ENCODE peak calls at places on chromosome 11, in ten cellular contexts. R is colonic mucosa, G is cardiac muscle cell, V is mammary epithelial cell, H is PC-9, U is RWPE1, Q is prostate gland, D is lower lobe of right lung, N is heart left ventricle, S is pancreas. K is an unnamed sample.

GRCh38 chr11:9203715-9204311 is 61.3 kb downstream of the DENND5A start:
- DNase-seq in R (no peak), D (no peak), H (no peak), V (no peak), Q (no peak), N (no peak), S (no peak), G (peak), U (no peak), K (peak)

GRCh38 chr11:105781807-105782206 is 171.9 kb downstream of the GRIA4 start:
- DNase-seq in H (no peak), U (no peak), N (no peak), G (no peak), R (no peak), D (no peak), S (no peak), Q (no peak), V (no peak), K (no peak)

GRCh38 chr11:72840780-72841179 is 26.6 kb downstream of the ATG16L2 start:
- DNase-seq in D (no peak), U (peak), Q (no peak), N (no peak), R (no peak), H (peak), S (no peak), V (peak), G (no peak), K (no peak)

GRCh38 chr11:1931791-1932480 is 12.4 kb downstream of the TNNT3 start:
- DNase-seq in U (no peak), S (no peak), R (no peak), D (no peak), Q (no peak), N (no peak), V (no peak), G (no peak), H (no peak), K (no peak)

GRCh38 chr11:77299528-77299993 is 1.9 kb downstream of the GDPD4 start:
- DNase-seq in G (no peak), U (peak), H (peak), V (peak), N (no peak), S (no peak), D (no peak), Q (no peak), R (no peak), K (no peak)

GRCh38 chr11:90542092-90542491 is 319.2 kb upstream of the CHORDC1 start:
- DNase-seq in U (no peak), H (no peak), G (no peak), N (no peak), S (no peak), D (no peak), Q (no peak), R (no peak), V (no peak), K (no peak)

GRCh38 chr11:111737180-111737876 is 28.9 kb downstream of the PPP2R1B start:
- DNase-seq in Q (no peak), N (no peak), G (no peak), V (no peak), R (no peak), D (no peak), H (no peak), U (no peak), S (no peak), K (no peak)

GRCh38 chr11:68661697-68662603 is 22.4 kb upstream of the GAL start:
- DNase-seq in R (no peak), H (peak), V (no peak), N (no peak), D (no peak), S (no peak), Q (no peak), U (no peak), G (no peak), K (no peak)

GRCh38 chr11:47104337-47104950 is 72.2 kb downstream of the ARFGAP2 start:
- DNase-seq in V (no peak), U (no peak), S (no peak), Q (no peak), D (no peak), N (no peak), H (peak), R (no peak), G (no peak), K (peak)

GRCh38 chr11:103699656-103700055 is 336.8 kb upstream of the DDI1 start:
- DNase-seq in S (no peak), N (no peak), H (no peak), U (no peak), R (no peak), D (no peak), V (no peak), Q (no peak), G (no peak), K (no peak)

GRCh38 chr11:12077535-12078280 is 32.7 kb upstream of the MICAL2 start:
- DNase-seq in R (no peak), H (no peak), Q (no peak), D (no peak), V (peak), N (no peak), U (no peak), S (no peak), G (no peak), K (no peak)

GRCh38 chr11:132050577-132051180 is 680.3 kb downstream of the NTM start:
- DNase-seq in D (no peak), N (no peak), V (no peak), S (no peak), R (no peak), H (no peak), G (no peak), Q (no peak), U (no peak), K (no peak)

GRCh38 chr11:38582151-38582550 is 1984.1 kb upstream of the RAG2 start:
- DNase-seq in N (no peak), V (no peak), U (no peak), Q (no peak), H (no peak), G (no peak), S (no peak), D (no peak), R (no peak), K (no peak)

GRCh38 chr11:46906596-46906995 is 11.8 kb downstream of the LRP4 start:
- DNase-seq in H (no peak), G (peak), N (no peak), U (no peak), V (no peak), R (no peak), Q (no peak), D (no peak), S (no peak), K (no peak)

GRCh38 chr11:71499125-71499524 is 27.9 kb upstream of the KRTAP5-7 start:
- DNase-seq in S (no peak), G (no peak), H (peak), N (no peak), D (no peak), R (no peak), Q (no peak), V (no peak), U (no peak), K (no peak)

GRCh38 chr11:69640995-69641581 is at the start of gene CCND1:
- DNase-seq in D (peak), H (peak), R (peak), N (peak), V (peak), S (peak), G (peak), U (peak), Q (peak), K (peak)

GRCh38 chr11:62146476-62147200 is 22.8 kb downstream of the INCENP start:
- DNase-seq in D (peak), Q (no peak), N (peak), H (no peak), R (no peak), V (no peak), U (no peak), G (no peak), S (no peak), K (no peak)

GRCh38 chr11:62148271-62148980 is 24.6 kb downstream of the INCENP start:
- DNase-seq in G (no peak), S (no peak), U (no peak), D (peak), V (no peak), Q (no peak), R (no peak), N (peak), H (no peak), K (no peak)

GRCh38 chr11:62149986-62150886 is 26.4 kb downstream of the INCENP start:
- DNase-seq in U (no peak), G (no peak), R (peak), S (no peak), N (peak), D (no peak), Q (no peak), H (no peak), V (no peak), K (no peak)

GRCh38 chr11:62145261-62145871 is 21.6 kb downstream of the INCENP start:
- DNase-seq in V (no peak), H (no peak), R (peak), G (no peak), N (no peak), D (peak), S (no peak), Q (no peak), U (no peak), K (no peak)

DNA sequence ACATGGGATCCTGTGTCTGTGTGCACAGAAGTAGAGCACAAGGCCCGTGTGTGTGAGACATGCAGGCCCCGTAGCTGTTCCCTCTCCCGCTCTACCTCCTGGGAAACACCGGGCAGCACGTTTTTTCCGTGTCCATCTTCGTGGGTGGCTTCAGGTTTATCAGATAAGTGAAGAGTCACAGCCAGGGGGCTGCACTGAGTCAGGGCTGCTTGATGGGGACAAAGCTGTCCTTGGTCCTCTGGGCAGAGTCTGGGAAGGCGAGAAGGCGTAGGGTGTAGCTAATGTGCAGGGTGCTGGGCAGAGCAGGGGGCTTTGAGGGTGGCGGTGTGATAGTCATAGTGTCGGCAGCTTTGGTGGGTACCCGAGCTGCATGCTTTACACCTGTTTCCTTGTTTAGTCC is 23.7 kb downstream of the INCENP start:
- DNase-seq in G (no peak), D (peak), S (no peak), Q (no peak), V (no peak), N (peak), R (no peak), U (no peak), H (no peak), K (no peak)
- TF ChIP-seq CTCF in G (no peak), D (no peak), S (no peak), Q (no peak), V (no peak), N (no peak), R (no peak), U (no peak), H (no peak), K (peak)

GRCh38 chr11:32414925-32415324 is 20.4 kb downstream of the WT1 start:
- DNase-seq in D (no peak), N (no peak), U (no peak), G (no peak), Q (no peak), V (no peak), H (no peak), S (no peak), R (no peak), K (no peak)

GRCh38 chr11:32416301-32416700 is 19.0 kb downstream of the WT1 start:
- DNase-seq in N (no peak), D (no peak), G (no peak), H (no peak), U (no peak), Q (no peak), S (no peak), R (no peak), V (no peak), K (no peak)

GRCh38 chr11:32411937-32412615 is 23.3 kb downstream of the WT1 start:
- DNase-seq in S (no peak), N (no peak), R (no peak), H (no peak), V (no peak), Q (no peak), U (no peak), D (no peak), G (no peak), K (no peak)
- H3K27ac ChIP-seq in S (no peak), N (peak), R (no peak), H (no peak), V (no peak), Q (no peak), U (no peak), D (no peak), G (no peak), K (no peak)

GRCh38 chr11:100816823-100817222 is 129.7 kb downstream of the ARHGAP42 start:
- DNase-seq in U (no peak), G (peak), D (no peak), Q (no peak), S (no peak), V (no peak), N (no peak), R (no peak), H (no peak), K (no peak)

GRCh38 chr11:100812517-100812916 is 125.4 kb downstream of the ARHGAP42 start:
- DNase-seq in V (no peak), G (no peak), R (no peak), Q (no peak), U (no peak), H (no peak), N (no peak), D (no peak), S (no peak), K (no peak)

GRCh38 chr11:100821198-100821597 is 134.1 kb downstream of the ARHGAP42 start:
- DNase-seq in G (no peak), H (no peak), S (no peak), D (no peak), Q (no peak), R (no peak), V (no peak), U (no peak), N (no peak), K (no peak)

GRCh38 chr11:100815787-100816330 is 128.8 kb downstream of the ARHGAP42 start:
- DNase-seq in R (no peak), D (no peak), V (no peak), S (no peak), G (no peak), Q (no peak), H (no peak), N (no peak), U (no peak), K (no peak)

DNA sequence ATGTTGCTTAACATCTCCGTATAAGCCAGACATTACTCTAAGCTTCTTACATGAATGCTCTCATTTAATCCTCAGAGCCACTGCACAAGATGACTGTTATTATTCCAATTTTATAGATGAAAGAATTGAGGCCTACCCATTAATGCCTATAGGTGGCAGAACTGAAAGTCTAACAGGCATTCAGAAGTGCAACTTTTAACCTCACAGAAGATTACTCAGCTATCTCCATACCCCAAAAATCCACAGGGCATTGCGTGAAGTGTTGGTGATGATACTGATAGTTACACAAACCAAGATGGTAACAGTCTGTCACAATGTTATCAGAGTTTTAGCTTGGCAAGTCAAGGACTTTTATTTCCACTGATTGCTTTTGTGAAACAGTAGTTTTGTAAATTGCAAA is 130.5 kb downstream of the ARHGAP42 start:
- DNase-seq in H (no peak), V (no peak), Q (no peak), D (no peak), R (no peak), N (no peak), S (no peak), G (no peak), U (no peak), K (no peak)
- TF ChIP-seq CTCF in H (no peak), V (no peak), Q (no peak), D (no peak), R (no peak), N (no peak), S (no peak), G (no peak), U (no peak), K (peak)

DNA sequence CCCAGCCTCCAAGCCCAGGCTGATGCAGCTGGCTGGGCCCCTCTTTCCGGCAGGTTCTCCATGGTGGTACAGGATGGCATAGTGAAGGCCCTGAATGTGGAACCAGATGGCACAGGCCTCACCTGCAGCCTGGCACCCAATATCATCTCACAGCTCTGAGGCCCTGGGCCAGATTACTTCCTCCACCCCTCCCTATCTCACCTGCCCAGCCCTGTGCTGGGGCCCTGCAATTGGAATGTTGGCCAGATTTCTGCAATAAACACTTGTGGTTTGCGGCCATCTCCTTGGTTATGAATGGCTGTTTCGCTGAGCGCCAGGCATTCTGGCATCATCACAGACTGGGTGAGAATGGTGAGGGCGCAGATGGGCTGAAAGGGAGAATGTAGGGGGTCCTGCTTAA is 3.6 kb downstream of the PRDX5 start:
- DNase-seq in V (peak), D (peak), H (peak), N (no peak), G (no peak), S (no peak), U (peak), R (peak), Q (peak), K (no peak)
- H3K27ac ChIP-seq in V (peak), D (peak), H (peak), N (no peak), G (no peak), S (peak), U (peak), R (peak), Q (peak), K (no peak)

GRCh38 chr11:66263785-66264184 is 4.7 kb upstream of the RAB1B start:
- DNase-seq in U (no peak), Q (no peak), N (no peak), R (no peak), G (no peak), H (no peak), S (no peak), V (no peak), D (no peak), K (no peak)

GRCh38 chr11:66265531-66266377 is 2.7 kb upstream of the RAB1B start:
- DNase-seq in G (no peak), V (no peak), D (no peak), H (no peak), U (no peak), S (no peak), R (no peak), N (no peak), Q (no peak), K (no peak)

GRCh38 chr11:66264383-66264782 is 4.1 kb upstream of the RAB1B start:
- DNase-seq in U (no peak), G (no peak), V (no peak), N (no peak), Q (no peak), H (no peak), S (peak), D (no peak), R (no peak), K (no peak)

GRCh38 chr11:66266378-66267038 is 1.9 kb upstream of the RAB1B start:
- DNase-seq in D (no peak), N (no peak), V (no peak), R (no peak), S (no peak), U (no peak), G (no peak), Q (no peak), H (no peak), K (no peak)

GRCh38 chr11:66264893-66265292 is 3.5 kb upstream of the RAB1B start:
- DNase-seq in N (no peak), D (no peak), S (peak), G (no peak), U (no peak), V (no peak), H (no peak), R (no peak), Q (no peak), K (peak)
- TF ChIP-seq CTCF in N (peak), D (peak), S (peak), G (peak), U (peak), V (peak), H (peak), R (no peak), Q (no peak), K (peak)

GRCh38 chr11:110153474-110153873 is 60.3 kb downstream of the ZC3H12C start:
- DNase-seq in Q (no peak), U (no peak), D (no peak), N (no peak), V (no peak), R (no peak), S (no peak), H (no peak), G (no peak), K (no peak)

GRCh38 chr11:110152199-110152598 is 59.0 kb downstream of the ZC3H12C start:
- DNase-seq in R (no peak), U (no peak), D (no peak), N (no peak), G (no peak), V (no peak), Q (no peak), H (no peak), S (no peak), K (no peak)

GRCh38 chr11:110148775-110149744 is 55.9 kb downstream of the ZC3H12C start:
- DNase-seq in Q (no peak), V (peak), U (peak), R (no peak), N (no peak), G (no peak), H (peak), S (no peak), D (no peak), K (no peak)

DNA sequence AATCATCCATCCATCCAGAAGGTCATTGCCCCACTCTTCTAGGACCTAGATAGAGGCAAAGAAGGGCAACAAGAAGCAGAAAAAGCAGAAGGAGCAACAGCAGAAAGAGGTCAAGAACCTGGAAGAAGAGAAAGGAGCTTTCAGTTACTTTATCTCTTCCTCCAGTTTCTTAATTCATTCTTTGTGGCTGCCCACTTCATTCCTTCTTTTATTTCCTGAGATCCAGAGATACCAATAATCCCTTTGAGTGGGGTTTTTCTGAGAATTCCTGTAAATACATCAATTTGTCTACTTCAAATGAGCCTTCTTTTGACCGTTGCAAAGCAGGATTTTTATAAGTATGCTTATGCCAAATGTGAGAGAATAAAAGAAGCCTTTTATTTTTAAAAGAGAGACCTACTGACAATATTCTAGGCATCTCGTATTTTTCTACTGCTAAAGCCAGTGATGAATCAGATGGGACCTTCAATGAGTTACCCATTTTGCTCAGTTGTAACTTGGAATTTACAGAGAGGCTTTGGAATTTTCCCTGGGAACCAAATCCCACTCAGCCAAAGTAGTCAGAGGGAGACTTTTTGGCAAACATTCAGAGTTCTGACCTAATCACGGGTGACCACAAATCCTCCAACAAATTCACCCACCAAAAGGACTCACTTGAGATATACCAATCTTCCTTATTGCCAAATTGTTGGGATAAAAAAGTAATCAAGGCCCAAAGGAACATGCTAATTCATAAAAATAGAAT is 54.9 kb downstream of the ZC3H12C start:
- DNase-seq in G (no peak), D (no peak), U (no peak), V (peak), Q (no peak), S (no peak), H (no peak), N (no peak), R (no peak), K (no peak)
- H3K27ac ChIP-seq in G (no peak), D (no peak), U (no peak), V (no peak), Q (no peak), S (no peak), H (peak), N (no peak), R (no peak), K (no peak)

DNA sequence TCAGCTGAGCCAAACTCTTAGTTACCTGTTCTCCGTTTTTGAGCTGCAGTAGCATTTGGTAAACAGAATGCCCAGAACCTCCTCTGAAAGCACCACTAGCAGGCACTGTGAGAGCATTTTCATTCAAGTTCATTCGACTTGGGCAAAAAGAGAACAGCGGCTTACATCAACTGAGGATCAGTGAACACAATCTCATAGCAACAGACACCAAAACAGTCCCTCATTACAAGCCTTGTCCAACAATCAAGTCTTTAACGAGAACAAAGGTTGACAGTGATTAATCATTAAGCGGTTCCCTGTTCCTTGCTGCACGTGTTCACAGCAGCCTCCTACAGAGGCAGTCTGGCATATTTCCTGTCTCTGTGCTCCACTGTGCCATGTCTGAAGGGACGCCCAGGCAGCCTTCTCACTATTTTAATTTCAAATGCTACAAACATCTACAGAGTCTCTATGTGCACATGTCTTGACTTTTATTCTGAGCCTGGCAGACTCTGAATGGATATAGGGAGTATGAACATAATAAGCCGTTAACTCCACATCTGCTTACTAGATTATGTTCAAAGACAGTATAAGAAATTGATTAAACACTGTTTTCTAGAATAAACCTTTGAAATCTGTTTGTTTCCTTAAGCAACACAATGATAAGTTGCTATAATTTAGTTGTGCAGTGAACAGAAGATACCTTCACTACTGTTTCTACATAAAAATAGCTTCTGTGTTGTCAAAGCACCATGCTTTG is 88.3 kb upstream of the MTMR2 start:
- DNase-seq in R (peak), H (peak), D (peak), G (peak), N (peak), S (no peak), V (peak), Q (peak), U (peak), K (peak)
- TF ChIP-seq CTCF in R (peak), H (peak), D (peak), G (peak), N (peak), S (peak), V (peak), Q (peak), U (no peak), K (peak)